ENCODE peak calls at places on chromosomes 6 and 20, in nine cellular contexts. B is mesendoderm, L is HepG2, A is stomach, Z is heart right ventricle, Y is psoas muscle, D is neural progenitor cell, P is mammary epithelial cell, M is small intestine. I is an unnamed sample.
A peak's percentile ranks its signal among the peaks of the same experiment; 100 is the strongest.

GRCh38 chr6:154229796-154230195 is 126.8 kb downstream of the IPCEF1 start:
- DNase-seq in Z (no peak), M (peak; percentile 57), P (no peak), A (no peak), Y (no peak), L (no peak), B (no peak), D (no peak), I (no peak)

GRCh38 chr6:157993076-157993475 is 11.4 kb downstream of the SYNJ2 start:
- DNase-seq in L (no peak), Y (no peak), P (no peak), M (no peak), D (no peak), A (no peak), Z (no peak), B (no peak), I (no peak)

GRCh38 chr6:122886475-122886874 is 97.4 kb downstream of the SMPDL3A start:
- DNase-seq in M (no peak), Z (no peak), A (no peak), B (no peak), P (no peak), Y (no peak), D (peak; percentile 68), L (no peak), I (no peak)

GRCh38 chr20:8094845-8095244 is 37.2 kb upstream of the PLCB1 start:
- DNase-seq in M (no peak), L (peak; percentile 61), D (no peak), B (no peak), A (no peak), P (peak; percentile 24), Y (no peak), Z (no peak), I (peak; percentile 21)

GRCh38 chr6:67952121-67952520 is 683.0 kb upstream of the ADGRB3 start:
- DNase-seq in Y (no peak), Z (no peak), D (no peak), P (no peak), B (no peak), A (no peak), M (no peak), L (no peak), I (no peak)

GRCh38 chr20:16712541-16712947 is 17.3 kb upstream of the SNRPB2 start:
- DNase-seq in M (no peak), Y (no peak), D (no peak), L (peak; percentile 36), A (no peak), P (no peak), B (no peak), Z (no peak), I (no peak)

GRCh38 chr6:39357998-39358686 is 35.6 kb upstream of the KCNK16 start:
- DNase-seq in B (no peak), L (no peak), M (peak; percentile 27), A (peak; percentile 67), D (no peak), Z (peak; percentile 50), P (peak; percentile 51), Y (no peak), I (peak; percentile 74)

GRCh38 chr6:110886555-110887167 is 12.1 kb downstream of the AMD1 start:
- DNase-seq in M (no peak), B (no peak), D (no peak), A (no peak), P (no peak), Z (no peak), Y (no peak), L (no peak), I (no peak)

GRCh38 chr6:41157323-41157722 is 3.2 kb upstream of the TREML1 start:
- DNase-seq in Y (no peak), M (no peak), D (no peak), B (no peak), L (no peak), A (no peak), Z (no peak), P (no peak), I (no peak)

GRCh38 chr20:62326959-62327725 is 24.3 kb downstream of the ADRM1 start:
- DNase-seq in B (no peak), Y (no peak), P (no peak), A (no peak), M (no peak), Z (no peak), D (no peak), L (no peak), I (no peak)

GRCh38 chr20:4060054-4060795 is 44.9 kb upstream of the RNF24 start:
- DNase-seq in D (no peak), L (no peak), B (no peak), P (no peak), Y (peak; percentile 81), Z (peak; percentile 70), M (peak; percentile 82), A (peak; percentile 91), I (no peak)

GRCh38 chr20:62980970-62981369 is 25.8 kb downstream of the BHLHE23 start:
- DNase-seq in D (peak; percentile 69), Y (no peak), L (no peak), P (no peak), B (no peak), Z (no peak), M (no peak), A (no peak), I (peak; percentile 75)

GRCh38 chr20:49846206-49846807 is 33.7 kb downstream of the SLC9A8 start:
- DNase-seq in Z (peak; percentile 51), L (peak; percentile 73), P (peak; percentile 48), B (peak; percentile 83), Y (no peak), A (peak; percentile 46), M (peak; percentile 75), D (peak; percentile 83), I (peak; percentile 76)

GRCh38 chr20:3223937-3224680 is 14.8 kb downstream of the ITPA start:
- DNase-seq in L (no peak), Y (no peak), Z (no peak), A (no peak), M (no peak), D (no peak), B (no peak), P (no peak), I (no peak)

GRCh38 chr6:22886881-22887581 is 317.7 kb downstream of the HDGFL1 start:
- DNase-seq in D (no peak), L (no peak), P (peak; percentile 60), Y (no peak), Z (no peak), M (no peak), B (peak; percentile 18), A (no peak), I (no peak)

GRCh38 chr6:28269492-28269891 is 2.5 kb downstream of the ZSCAN26 start:
- DNase-seq in Z (no peak), P (peak; percentile 83), M (no peak), Y (no peak), A (no peak), L (no peak), B (peak; percentile 9), D (no peak), I (peak; percentile 57)

DNA sequence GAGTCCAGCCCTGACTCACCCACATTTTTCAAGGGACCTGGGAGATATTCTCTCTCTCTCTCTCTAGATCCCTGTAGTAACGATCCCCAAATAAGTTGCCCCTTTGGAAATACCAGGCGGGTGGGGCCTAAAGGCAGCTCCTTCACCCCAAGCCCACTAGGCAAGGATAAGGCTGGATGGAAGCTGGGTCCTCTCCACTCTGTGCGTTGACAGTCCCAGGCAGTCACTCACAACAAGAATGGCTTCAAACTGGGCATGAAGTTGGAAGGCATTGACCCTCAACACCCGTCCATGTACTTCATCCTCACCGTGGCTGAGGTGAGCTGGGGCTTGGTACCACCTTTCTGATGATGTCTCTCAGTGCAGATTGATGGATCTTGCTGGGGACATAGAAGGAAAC is 21.6 kb downstream of the L3MBTL1 start:
- DNase-seq in Y (no peak), D (no peak), L (no peak), B (no peak), Z (no peak), A (no peak), M (no peak), P (no peak), I (no peak)
- H3K4me1 ChIP-seq in Y (no peaks in the 10 kb centered on the region), D (no peaks in the 10 kb centered on the region), L (peaks cover 27% of the 10 kb centered on the region), B (no peaks in the 10 kb centered on the region), Z (no peaks in the 10 kb centered on the region), A (no peaks in the 10 kb centered on the region), M (no peaks in the 10 kb centered on the region), P (no peaks in the 10 kb centered on the region), I (no peaks in the 10 kb centered on the region)

DNA sequence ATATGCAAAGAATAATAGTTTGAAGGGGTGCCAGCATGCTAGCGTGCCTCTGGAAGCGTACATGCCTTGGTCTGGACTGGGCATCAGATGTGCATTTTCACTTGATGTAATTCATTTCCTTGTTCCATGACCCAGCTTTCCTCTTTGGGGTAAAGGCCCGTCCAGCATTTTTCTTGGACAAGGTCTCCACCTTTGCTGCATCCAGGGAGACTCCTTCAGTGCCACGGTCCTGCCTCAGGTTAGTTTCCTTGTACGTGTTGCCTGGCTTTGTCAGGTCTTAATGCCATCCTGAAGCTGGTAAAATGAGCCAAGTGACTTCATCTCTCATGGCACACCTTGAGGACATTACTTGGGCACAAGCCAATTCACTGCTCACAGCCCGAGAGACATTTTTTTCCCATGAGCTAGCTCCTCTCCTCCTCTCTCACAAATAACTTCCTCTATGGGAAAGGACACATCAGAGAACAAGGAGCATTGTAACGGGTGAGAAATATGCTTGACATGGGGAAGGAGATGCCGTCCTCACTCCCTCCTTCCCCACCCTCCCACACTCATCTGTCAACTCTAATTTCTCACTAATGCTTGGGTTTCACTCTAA is 23.9 kb downstream of the EDN1 start:
- DNase-seq in P (peak; percentile 90), A (peak; percentile 48), M (peak; percentile 83), D (no peak), B (no peak), Z (no peak), L (peak; percentile 29), Y (no peak), I (no peak)
- H3K27ac ChIP-seq in P (peak overlapping the region; percentile 83), A (no peak overlapping the region), M (peak overlapping the region; percentile 9), D (no peak overlapping the region), B (no peak overlapping the region), Z (no peak overlapping the region), L (no peak overlapping the region), Y (no peak overlapping the region), I (no peak overlapping the region)

DNA sequence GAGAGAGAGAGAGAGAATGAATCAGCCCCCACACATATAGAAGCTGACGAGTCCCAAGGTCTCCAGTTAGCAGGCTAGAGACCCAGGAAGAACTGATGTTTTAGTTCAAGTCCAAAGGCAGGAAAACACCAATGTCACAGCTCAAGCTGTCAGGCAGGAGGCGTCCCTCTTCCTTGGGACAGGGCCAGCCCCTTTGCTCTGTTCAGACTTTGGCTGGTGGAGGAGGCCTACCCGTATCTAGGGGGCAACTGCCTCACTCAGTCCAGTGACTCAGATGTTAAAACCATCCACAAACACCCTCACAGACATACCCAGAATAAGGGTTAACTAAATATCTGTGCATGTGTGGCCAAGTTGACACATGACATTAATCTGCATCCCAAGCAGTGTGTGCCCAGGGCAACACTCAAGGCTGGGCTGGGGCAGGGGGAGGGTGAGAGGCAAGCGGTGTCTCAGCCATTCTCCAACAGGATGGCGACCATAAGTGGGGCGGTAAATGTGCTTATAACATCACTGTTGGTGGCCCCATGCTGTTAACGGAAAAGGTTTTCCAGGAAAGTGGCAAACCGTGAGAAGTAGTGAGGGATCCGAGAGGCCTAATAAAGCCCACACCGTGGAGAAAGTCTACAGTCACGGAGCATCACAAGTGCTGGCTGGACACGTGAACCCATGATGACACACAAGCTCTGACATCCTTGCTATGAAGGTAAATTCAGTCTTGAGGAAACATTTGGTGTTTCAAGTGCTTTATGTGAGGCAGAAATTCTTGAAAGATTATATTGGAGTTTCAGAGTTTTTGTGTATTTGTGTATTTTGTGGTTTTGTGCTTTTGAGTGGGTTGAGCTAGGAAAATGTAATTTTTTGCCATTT is 28.1 kb downstream of the RAMACL start:
- DNase-seq in B (no peak), D (no peak), M (no peak), P (no peak), Z (no peak), A (no peak), Y (no peak), L (no peak), I (no peak)
- H3K4me1 ChIP-seq in B (no peaks in the 10 kb centered on the region), D (peaks cover 21% of the 10 kb centered on the region), M (no peaks in the 10 kb centered on the region), P (peaks cover 50% of the 10 kb centered on the region), Z (peaks cover 44% of the 10 kb centered on the region), A (peaks cover 38% of the 10 kb centered on the region), Y (peaks cover 58% of the 10 kb centered on the region), L (no peaks in the 10 kb centered on the region), I (peaks cover 5% of the 10 kb centered on the region)

GRCh38 chr20:34881689-34882088 is 5.3 kb downstream of the ACSS2 start:
- DNase-seq in Y (no peak), L (no peak), B (no peak), P (no peak), D (no peak), M (no peak), Z (no peak), A (no peak), I (no peak)
- H3K27ac ChIP-seq in Y (peak overlapping the region; percentile 66), L (no peak overlapping the region), B (no peak overlapping the region), P (no peak overlapping the region), D (no peak overlapping the region), M (no peak overlapping the region), Z (no peak overlapping the region), A (no peak overlapping the region), I (no peak overlapping the region)

I was measured in A673.